ENCODE peak calls at places on chromosomes 2 and 18, in four cellular contexts. W, X, C and U are unnamed samples.

GRCh38 chr2:189249171-189249570 is 69.6 kb upstream of the COL5A2 start:
- DNase-seq in X (no peak), W (no peak), C (no peak), U (peak)

GRCh38 chr18:49859725-49860124 is 46.4 kb upstream of the ACAA2 start:
- DNase-seq in W (no peak), X (no peak), C (no peak), U (no peak)

GRCh38 chr2:48268671-48269070 is 261.3 kb upstream of the STON1 start:
- DNase-seq in X (no peak), W (no peak), C (no peak), U (no peak)

GRCh38 chr18:12031836-12032235 is 50.5 kb downstream of the IMPA2 start:
- DNase-seq in W (no peak), C (no peak), X (no peak), U (no peak)

GRCh38 chr2:28601612-28602011 is 105.8 kb downstream of the PLB1 start:
- DNase-seq in X (no peak), C (no peak), W (no peak), U (no peak)

GRCh38 chr2:151655663-151656398 is 78.4 kb downstream of the NEB start:
- DNase-seq in X (no peak), C (no peak), W (no peak), U (peak)

GRCh38 chr2:239177908-239178307 is 222.9 kb downstream of the HDAC4 start:
- DNase-seq in W (no peak), X (no peak), C (no peak), U (no peak)

GRCh38 chr2:61436092-61436491 is 34.8 kb downstream of the USP34 start:
- DNase-seq in X (no peak), C (no peak), W (no peak), U (no peak)

GRCh38 chr18:60861575-60861974 is 471.7 kb upstream of the CDH20 start:
- DNase-seq in C (no peak), X (no peak), W (no peak), U (no peak)

GRCh38 chr2:180980185-180980942 is at the start of gene UBE2E3:
- DNase-seq in X (peak), C (peak), W (peak), U (peak)

GRCh38 chr2:37168217-37168981 is 11.6 kb upstream of the EIF2AK2 start:
- DNase-seq in W (peak), X (peak), C (peak), U (peak)

DNA sequence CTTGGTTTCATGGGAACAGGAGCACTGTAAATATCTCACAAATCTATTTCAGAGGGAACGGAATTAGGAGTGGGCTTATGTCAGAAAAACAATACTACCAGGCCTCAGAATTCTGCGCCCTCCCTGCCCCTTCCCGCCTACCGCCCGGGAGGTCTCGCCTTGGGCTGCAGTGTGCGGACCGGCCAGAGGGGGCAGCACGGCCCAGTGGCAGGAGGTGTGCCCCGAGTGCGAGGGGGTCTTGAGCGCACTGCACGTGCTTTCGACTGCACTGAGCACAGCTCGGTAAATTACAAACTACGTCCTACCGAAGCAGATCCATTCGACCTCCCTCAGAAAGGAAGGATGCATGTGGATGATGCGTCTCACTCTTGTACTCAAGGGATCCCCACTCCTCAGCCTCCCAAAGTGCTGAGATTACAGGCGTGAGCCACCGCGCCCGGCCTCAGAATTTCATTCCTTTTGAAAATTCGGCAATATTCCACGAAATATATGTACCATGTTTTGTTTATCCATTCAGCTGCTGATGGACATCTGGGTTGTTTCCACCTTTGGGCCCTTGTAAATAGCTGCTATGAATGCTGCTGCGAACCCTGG is 297.0 kb downstream of the BCL2 start:
- DNase-seq in X (no peak), W (no peak), C (peak), U (no peak)
- TF ChIP-seq CTCF in X (no peak), W (peak), C (peak), U (peak)

DNA sequence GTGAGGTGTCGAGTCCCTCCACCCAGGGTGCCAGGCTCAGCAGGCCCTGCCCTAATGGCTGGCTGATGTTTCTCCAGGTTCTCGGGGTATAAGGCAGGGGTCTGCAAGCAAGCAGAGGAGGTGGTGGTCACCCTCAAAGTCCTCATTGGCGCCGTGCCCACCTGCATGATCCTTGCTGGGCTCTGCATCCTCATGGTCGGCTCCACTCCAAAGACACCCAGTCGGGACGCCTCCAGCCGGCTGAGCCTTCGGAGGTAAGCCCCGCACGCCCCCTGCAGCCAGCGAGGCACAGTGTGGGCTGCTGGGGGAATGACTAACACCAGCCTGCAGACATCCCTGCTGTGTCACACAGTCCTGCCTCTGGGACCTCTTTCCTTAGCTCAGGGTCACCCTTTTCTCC is 14.1 kb downstream of the MFSD2B start:
- DNase-seq in C (peak), X (peak), W (no peak), U (no peak)
- TF ChIP-seq MAX in C (no peak), X (peak), W (no peak), U (no peak)

GRCh38 chr2:95185973-95186372 is 20.4 kb downstream of the ZNF2 start:
- DNase-seq in W (no peak), X (no peak), C (no peak), U (no peak)
- TF ChIP-seq CTCF in W (no peak), X (no peak), C (no peak), U (no peak)

DNA sequence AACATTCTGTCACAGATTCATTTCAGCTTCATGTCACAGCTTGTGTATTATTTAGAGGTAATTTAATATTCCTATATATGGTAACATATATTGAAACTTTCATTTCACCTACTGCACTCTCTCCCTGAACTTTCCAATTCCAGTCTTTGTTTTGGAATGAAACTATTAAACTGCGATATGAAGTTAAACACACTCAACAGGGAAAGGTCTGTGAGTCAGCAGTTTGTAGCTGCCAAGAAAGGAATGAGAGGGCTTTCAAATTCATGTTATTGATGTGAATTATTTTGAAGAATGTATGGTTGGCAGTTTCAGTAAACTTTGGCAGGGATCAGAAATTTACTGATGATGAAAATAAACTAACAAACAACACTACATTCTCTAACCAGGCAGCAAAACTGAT is 148.3 kb downstream of the HNMT start:
- DNase-seq in C (no peak), X (no peak), W (no peak), U (peak)
- TF ChIP-seq MAX in C (no peak), X (no peak), W (no peak), U (no peak)

GRCh38 chr2:215870986-215871385 is 142.4 kb downstream of the MREG start:
- DNase-seq in C (peak), W (peak), X (peak), U (no peak)
- TF ChIP-seq CTCF in C (peak), W (peak), X (no peak), U (peak)